ENCODE peak calls at places on chromosomes 3 and 15, in seven cellular contexts. Z is EH, Y is HT1080, L is frontal cortex, P is Daoy, T is H7, R is breast epithelium. G is an unnamed sample.

GRCh38 chr3:159586587-159587202 is 401.9 kb upstream of the IL12A start:
- DNase-seq in R (no peak), L (no peak), P (peak), T (peak), Y (peak), Z (peak), G (no peak)

GRCh38 chr3:158086776-158087175 is 19.4 kb downstream of the SHOX2 start:
- DNase-seq in P (no peak), Y (peak), Z (no peak), L (no peak), T (no peak), R (no peak), G (no peak)

GRCh38 chr3:134312873-134313838 is 61.1 kb downstream of the AMOTL2 start:
- DNase-seq in R (peak), Z (peak), L (peak), Y (no peak), P (peak), T (peak), G (no peak)

GRCh38 chr3:57069471-57070010 is 9.1 kb downstream of the SPATA12 start:
- DNase-seq in L (no peak), T (no peak), R (no peak), Z (no peak), P (no peak), Y (no peak), G (no peak)

GRCh38 chr3:71423151-71423906 is 160.2 kb downstream of the FOXP1 start:
- DNase-seq in Z (peak), L (no peak), P (peak), R (no peak), Y (no peak), T (peak), G (no peak)

GRCh38 chr3:103705641-103706040 is 1270.8 kb downstream of the ZPLD1 start:
- DNase-seq in T (no peak), Z (no peak), L (no peak), R (no peak), Y (no peak), P (no peak), G (no peak)

GRCh38 chr15:36599824-36600365 is 20.5 kb downstream of the CDIN1 start:
- DNase-seq in Y (no peak), T (no peak), Z (no peak), L (no peak), P (no peak), R (no peak), G (no peak)

GRCh38 chr3:102673271-102674115 is 238.7 kb downstream of the ZPLD1 start:
- DNase-seq in Z (peak), Y (peak), P (peak), R (peak), T (peak), L (no peak), G (no peak)

GRCh38 chr3:50050361-50050760 is 38.4 kb upstream of the RBM5 start:
- DNase-seq in T (no peak), Z (peak), L (no peak), P (peak), Y (peak), R (no peak), G (no peak)

GRCh38 chr15:77839970-77840609 is 207.4 kb upstream of the LINGO1 start:
- DNase-seq in Z (no peak), L (no peak), R (no peak), T (no peak), P (no peak), Y (no peak), G (no peak)

GRCh38 chr15:77012117-77012712 is 17.3 kb downstream of the PSTPIP1 start:
- DNase-seq in P (no peak), R (no peak), L (no peak), Y (no peak), T (no peak), Z (no peak), G (no peak)

GRCh38 chr15:48722764-48723661 is 77.5 kb upstream of the FBN1 start:
- DNase-seq in L (no peak), Z (peak), R (no peak), Y (peak), P (peak), T (no peak), G (no peak)

GRCh38 chr3:51622868-51623267 is 48.2 kb upstream of the TEX264 start:
- DNase-seq in T (no peak), Z (peak), R (no peak), Y (no peak), L (no peak), P (no peak), G (no peak)

GRCh38 chr3:55166577-55167555 is 239.0 kb upstream of the LRTM1 start:
- DNase-seq in Y (no peak), L (no peak), R (no peak), T (no peak), Z (peak), P (no peak), G (no peak)

GRCh38 chr3:126216416-126216815 is 36.0 kb upstream of the ALDH1L1 start:
- DNase-seq in R (no peak), L (no peak), T (no peak), Y (peak), Z (peak), P (no peak), G (no peak)

GRCh38 chr3:98171066-98171465 is 4.6 kb downstream of the OR5H15 start:
- DNase-seq in R (no peak), T (no peak), Y (no peak), P (no peak), L (no peak), Z (no peak), G (no peak)

GRCh38 chr3:64093825-64094712 is 70.8 kb upstream of the PSMD6 start:
- DNase-seq in Y (peak), T (no peak), R (no peak), Z (peak), P (no peak), L (no peak), G (no peak)

GRCh38 chr15:48565560-48566482 is 79.7 kb downstream of the FBN1 start:
- DNase-seq in Z (peak), Y (peak), L (no peak), R (no peak), T (no peak), P (peak), G (no peak)

GRCh38 chr15:53116169-53116568 is 326.0 kb upstream of the ONECUT1 start:
- DNase-seq in R (no peak), P (no peak), Z (no peak), L (no peak), Y (no peak), T (no peak), G (no peak)

GRCh38 chr3:20111836-20112235 is 71.6 kb downstream of the KAT2B start:
- DNase-seq in L (no peak), Y (peak), Z (no peak), T (no peak), R (no peak), P (peak), G (no peak)

GRCh38 chr3:57752307-57752706 is 3.8 kb upstream of the SLMAP start:
- DNase-seq in R (no peak), L (no peak), P (peak), T (no peak), Z (peak), Y (peak), G (no peak)

GRCh38 chr15:57217716-57218598 is 158.3 kb upstream of the CGNL1 start:
- DNase-seq in T (no peak), L (no peak), P (peak), R (no peak), Y (peak), Z (peak), G (no peak)

GRCh38 chr3:9422712-9423424 is 25.5 kb downstream of the SETD5 start:
- DNase-seq in Z (peak), Y (peak), R (peak), L (peak), T (peak), P (peak), G (no peak)

GRCh38 chr3:172217877-172218276 is 178.5 kb downstream of the FNDC3B start:
- DNase-seq in R (no peak), Z (peak), Y (peak), P (no peak), T (no peak), L (no peak), G (no peak)

GRCh38 chr3:126450744-126451143 is 24.9 kb downstream of the ZXDC start:
- DNase-seq in T (no peak), Z (no peak), R (no peak), Y (no peak), P (no peak), L (no peak), G (no peak)

GRCh38 chr3:96863129-96863740 is 48.8 kb downstream of the EPHA6 start:
- DNase-seq in L (no peak), P (no peak), R (no peak), T (peak), Y (peak), Z (peak), G (no peak)

GRCh38 chr3:129988429-129988828 is 13.9 kb downstream of the TRH start:
- DNase-seq in P (no peak), R (no peak), L (no peak), Z (no peak), T (no peak), Y (no peak), G (no peak)

GRCh38 chr3:31254483-31254882 is 278.2 kb upstream of the STT3B start:
- DNase-seq in L (no peak), Z (no peak), P (no peak), Y (no peak), R (no peak), T (no peak), G (no peak)

GRCh38 chr3:119331661-119332060 is 37.5 kb downstream of the ARHGAP31 start:
- DNase-seq in P (no peak), R (no peak), Z (peak), Y (no peak), L (no peak), T (no peak), G (no peak)

GRCh38 chr3:154247806-154248480 is 76.3 kb downstream of the DHX36 start:
- DNase-seq in P (no peak), R (no peak), T (no peak), L (no peak), Z (no peak), Y (no peak), G (no peak)

GRCh38 chr15:89243691-89244511 is at the start of gene FANCI:
- DNase-seq in T (peak), Y (peak), Z (peak), L (peak), P (peak), R (peak), G (peak)

GRCh38 chr3:172029425-172030128 is 9.8 kb upstream of the FNDC3B start:
- DNase-seq in L (no peak), T (no peak), R (no peak), P (no peak), Y (peak), Z (no peak), G (no peak)

GRCh38 chr15:33425149-33425548 is 114.4 kb downstream of the RYR3 start:
- DNase-seq in L (no peak), Y (peak), R (no peak), T (no peak), P (peak), Z (peak), G (no peak)

GRCh38 chr15:88911766-88912118 is 1.4 kb downstream of the MFGE8 start:
- DNase-seq in T (peak), Y (peak), Z (peak), P (peak), R (no peak), L (no peak), G (no peak)

GRCh38 chr3:151082880-151083838 is 2.3 kb upstream of the MED12L start:
- DNase-seq in Z (no peak), P (no peak), T (no peak), R (no peak), Y (no peak), L (no peak), G (no peak)

GRCh38 chr3:70740082-70740481 is 427.6 kb upstream of the MDFIC2 start:
- DNase-seq in T (no peak), Z (no peak), P (no peak), Y (no peak), R (no peak), L (no peak), G (no peak)

GRCh38 chr3:29708884-29709283 is 428.0 kb downstream of the RBMS3 start:
- DNase-seq in R (no peak), Z (no peak), T (no peak), L (no peak), P (no peak), Y (no peak), G (no peak)

GRCh38 chr3:125003369-125003853 is 52.4 kb downstream of the HEG1 start:
- DNase-seq in T (no peak), R (no peak), Z (peak), Y (peak), P (no peak), L (no peak), G (no peak)

GRCh38 chr3:14363976-14364375 is 38.4 kb upstream of the SLC6A6 start:
- DNase-seq in R (no peak), P (no peak), T (no peak), L (no peak), Y (no peak), Z (peak), G (no peak)